ENCODE peak calls at places on chromosomes 12 and 14, in six cellular contexts. A is esophagus squamous epithelium, E is A549, B is uterus, H is ovary, N is K562. L is an unnamed sample.

GRCh38 chr12:42790761-42791151 is 201.2 kb upstream of the PRICKLE1 start:
- DNase-seq in A (no peak), E (peak), B (no peak), H (no peak), N (peak), L (no peak)

GRCh38 chr14:80003138-80003537 is 208.2 kb downstream of the DIO2 start:
- DNase-seq in A (no peak), E (peak), B (no peak), H (no peak), N (no peak), L (peak)

GRCh38 chr14:21106506-21107359 is 5.9 kb downstream of the TMEM253 start:
- DNase-seq in A (no peak), E (peak), B (peak), H (peak), N (peak), L (peak)

GRCh38 chr12:14410177-14410576 is 44.7 kb downstream of the ATF7IP start:
- DNase-seq in A (no peak), E (no peak), B (no peak), H (no peak), N (no peak), L (no peak)

GRCh38 chr14:80315681-80316080 is 104.4 kb upstream of the DIO2 start:
- DNase-seq in A (no peak), E (no peak), B (no peak), H (no peak), N (no peak), L (no peak)

GRCh38 chr12:48165089-48166031 is 8.0 kb upstream of the ASB8 start:
- DNase-seq in A (no peak), E (peak), B (no peak), H (no peak), N (peak), L (peak)

GRCh38 chr12:127270193-127270592 is 996.8 kb upstream of the TMEM132C start:
- DNase-seq in A (no peak), E (peak), B (no peak), H (no peak), N (no peak), L (no peak)

GRCh38 chr12:57533108-57533507 is 10.5 kb downstream of the MBD6 start:
- DNase-seq in A (no peak), E (no peak), B (no peak), H (no peak), N (no peak), L (no peak)

GRCh38 chr14:72790887-72791566 is 102.9 kb downstream of the DPF3 start:
- DNase-seq in A (no peak), E (no peak), B (no peak), H (no peak), N (no peak), L (no peak)

GRCh38 chr12:65279387-65280112 is 1.1 kb downstream of the MSRB3 start:
- DNase-seq in A (no peak), E (no peak), B (no peak), H (no peak), N (no peak), L (no peak)

GRCh38 chr12:100166232-100166631 is 23.6 kb upstream of the BLTP3B start:
- DNase-seq in A (no peak), E (no peak), B (no peak), H (no peak), N (no peak), L (no peak)

GRCh38 chr14:90239139-90239538 is 17.2 kb upstream of the PSMC1 start:
- DNase-seq in A (no peak), E (peak), B (no peak), H (no peak), N (no peak), L (no peak)

GRCh38 chr12:109573029-109573913 is at the start of the genes MMAB and MVK:
- DNase-seq in A (peak), E (peak), B (peak), H (peak), N (peak), L (peak)
- TF ChIP-seq POLR2A in A (peak), E (peak), B (peak), H (peak), N (peak), L (peak)

DNA sequence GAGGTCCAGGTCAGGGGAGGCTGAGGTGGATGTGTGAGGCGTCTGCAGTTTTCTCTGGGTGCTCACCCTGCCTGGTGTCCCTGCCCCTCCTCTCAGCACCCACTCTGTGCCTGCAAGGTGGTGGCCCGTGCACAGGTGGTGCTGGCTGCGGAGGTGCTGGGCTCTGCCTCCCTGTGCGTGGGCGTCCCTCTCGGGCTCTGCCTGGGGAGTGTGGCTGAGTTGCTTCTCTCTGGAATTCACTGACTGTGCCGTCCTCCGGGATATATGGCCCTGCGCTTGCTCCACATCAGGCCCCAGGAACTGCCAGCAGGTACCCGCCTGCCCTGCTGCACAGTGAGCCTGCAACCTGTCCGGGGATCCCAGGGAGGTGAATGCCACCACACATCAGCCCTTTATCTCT is 379.1 kb downstream of the TMEM121 start:
- DNase-seq in A (no peak), E (no peak), B (no peak), H (no peak), N (no peak), L (no peak)
- TF ChIP-seq POLR2A in A (no peak), E (no peak), B (no peak), H (no peak), N (no peak), L (no peak)

DNA sequence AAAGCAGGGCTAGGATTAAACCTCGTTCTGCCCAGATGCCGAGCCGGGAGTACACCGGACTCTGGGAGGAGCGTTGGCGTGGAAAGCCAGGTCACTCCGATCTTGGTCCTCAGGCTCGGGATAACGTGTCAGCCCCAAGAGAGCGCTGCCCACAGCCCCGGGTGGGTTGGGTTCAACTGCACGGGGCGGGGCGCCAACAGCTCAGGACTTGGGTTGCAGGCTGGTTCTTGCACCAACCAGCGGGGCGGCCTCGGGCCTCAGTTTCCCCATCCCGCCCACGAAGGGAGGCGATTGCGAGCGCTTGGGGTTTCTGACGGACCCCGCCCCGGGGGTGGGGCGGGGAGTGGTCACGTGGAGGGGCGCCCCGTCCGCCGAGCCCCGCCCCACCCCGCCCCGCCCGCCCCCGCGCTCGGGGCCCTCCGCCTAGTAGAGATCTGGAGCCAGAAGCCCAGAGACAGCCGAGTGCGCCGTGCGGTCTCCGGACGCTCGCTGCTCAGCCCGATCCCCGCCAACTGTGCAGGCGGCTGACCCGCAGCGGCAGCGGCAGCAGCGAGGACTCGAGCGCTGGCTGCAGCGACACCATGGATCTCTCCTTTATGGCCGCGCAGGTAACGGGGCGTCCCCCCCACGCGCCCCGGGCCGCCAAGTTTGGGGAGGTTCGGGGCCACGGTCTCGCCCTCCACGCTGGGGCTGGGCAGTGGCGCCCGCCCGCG is at the start of gene C14orf132:
- DNase-seq in A (no peak), E (peak), B (peak), H (peak), N (peak), L (no peak)
- TF ChIP-seq POLR2A in A (no peak), E (peak), B (peak), H (no peak), N (no peak), L (no peak)

GRCh38 chr12:19439059-19440018 is at the start of gene AEBP2:
- DNase-seq in A (peak), E (peak), B (peak), H (peak), N (peak), L (peak)

GRCh38 chr12:19437996-19438395 is 1.3 kb upstream of the AEBP2 start:
- DNase-seq in A (no peak), E (no peak), B (no peak), H (no peak), N (no peak), L (no peak)

GRCh38 chr12:19436931-19437330 is 2.4 kb upstream of the AEBP2 start:
- DNase-seq in A (no peak), E (no peak), B (no peak), H (no peak), N (no peak), L (no peak)

GRCh38 chr12:19440916-19441315 is 1.6 kb downstream of the AEBP2 start:
- DNase-seq in A (no peak), E (no peak), B (no peak), H (no peak), N (no peak), L (no peak)

DNA sequence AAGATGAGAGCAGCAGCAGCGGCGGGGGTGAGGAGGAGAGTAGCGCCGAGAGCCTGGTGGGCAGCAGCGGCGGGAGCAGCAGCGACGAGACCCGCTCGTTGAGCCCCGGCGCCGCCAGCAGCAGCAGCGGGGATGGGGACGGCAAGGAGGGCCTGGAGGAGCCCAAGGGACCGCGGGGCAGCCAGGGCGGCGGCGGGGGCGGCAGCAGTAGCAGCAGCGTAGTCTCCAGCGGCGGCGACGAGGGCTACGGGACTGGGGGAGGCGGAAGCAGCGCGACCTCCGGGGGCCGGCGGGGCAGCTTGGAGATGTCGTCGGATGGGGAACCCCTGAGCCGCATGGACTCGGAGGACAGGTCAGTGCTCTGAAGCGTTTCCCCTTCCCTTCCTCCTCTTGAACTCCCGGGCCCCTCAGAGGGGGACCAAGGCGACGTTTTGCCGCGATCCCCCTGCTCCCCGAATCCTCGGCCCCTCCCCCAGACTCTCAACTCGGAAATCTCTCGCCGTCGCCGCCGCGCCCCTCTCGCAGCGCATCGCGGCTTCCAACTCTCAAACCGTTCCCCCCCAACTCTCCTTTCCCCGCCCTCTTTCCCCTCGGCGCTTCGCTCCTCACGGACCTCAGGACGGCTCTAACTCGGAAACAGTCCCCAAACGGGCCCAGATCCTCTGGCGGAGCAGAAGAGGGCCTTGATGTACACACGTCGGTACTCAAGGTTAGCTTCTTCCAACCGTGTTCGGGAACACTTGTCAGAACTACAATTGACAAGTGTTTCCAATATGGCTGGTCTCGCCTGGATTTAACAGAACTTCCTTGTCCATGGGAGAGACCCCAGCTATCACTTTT is 947 bp downstream of the AEBP2 start:
- DNase-seq in A (peak), E (peak), B (peak), H (peak), N (peak), L (peak)
- TF ChIP-seq POLR2A in A (no peak), E (no peak), B (peak), H (no peak), N (no peak), L (no peak)

GRCh38 chr12:587132-587531 is 76.1 kb downstream of the NINJ2 start:
- DNase-seq in A (no peak), E (no peak), B (no peak), H (no peak), N (no peak), L (no peak)
- TF ChIP-seq POLR2A in A (no peak), E (no peak), B (no peak), H (no peak), N (no peak), L (no peak)

DNA sequence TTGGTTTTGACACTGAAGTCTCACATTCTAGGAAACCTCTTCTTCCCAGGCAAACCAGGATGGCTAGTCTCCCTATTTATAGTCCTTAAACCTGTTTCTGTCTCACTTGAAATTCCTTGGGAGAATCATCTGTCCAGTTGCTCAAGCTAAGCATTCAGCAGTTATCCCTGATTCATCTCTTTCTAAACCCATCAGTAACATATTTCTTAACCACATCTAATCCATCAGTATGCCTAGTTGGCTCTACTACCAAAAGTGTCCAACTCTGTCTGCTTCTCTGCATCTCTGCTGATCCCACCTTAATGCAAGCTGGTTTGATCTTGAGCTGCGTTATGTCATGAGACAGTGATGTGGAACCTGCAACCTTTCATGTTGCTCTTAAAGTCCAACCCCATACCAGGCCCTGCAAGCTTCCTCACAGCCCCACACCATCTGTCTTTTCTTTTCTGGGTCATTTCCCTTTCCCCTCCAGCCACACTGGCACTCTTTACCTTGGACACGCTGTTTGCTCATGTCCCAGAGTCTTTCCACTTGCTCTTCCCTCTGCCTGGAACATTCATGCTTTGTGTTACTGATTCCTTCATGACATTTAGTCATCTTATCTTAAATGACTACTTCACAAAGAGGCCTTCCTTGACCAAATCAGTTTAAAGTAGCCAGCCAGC is 380.8 kb upstream of the RGS6 start:
- DNase-seq in A (no peak), E (no peak), B (no peak), H (no peak), N (no peak), L (no peak)
- TF ChIP-seq POLR2A in A (no peak), E (no peak), B (no peak), H (no peak), N (no peak), L (no peak)

DNA sequence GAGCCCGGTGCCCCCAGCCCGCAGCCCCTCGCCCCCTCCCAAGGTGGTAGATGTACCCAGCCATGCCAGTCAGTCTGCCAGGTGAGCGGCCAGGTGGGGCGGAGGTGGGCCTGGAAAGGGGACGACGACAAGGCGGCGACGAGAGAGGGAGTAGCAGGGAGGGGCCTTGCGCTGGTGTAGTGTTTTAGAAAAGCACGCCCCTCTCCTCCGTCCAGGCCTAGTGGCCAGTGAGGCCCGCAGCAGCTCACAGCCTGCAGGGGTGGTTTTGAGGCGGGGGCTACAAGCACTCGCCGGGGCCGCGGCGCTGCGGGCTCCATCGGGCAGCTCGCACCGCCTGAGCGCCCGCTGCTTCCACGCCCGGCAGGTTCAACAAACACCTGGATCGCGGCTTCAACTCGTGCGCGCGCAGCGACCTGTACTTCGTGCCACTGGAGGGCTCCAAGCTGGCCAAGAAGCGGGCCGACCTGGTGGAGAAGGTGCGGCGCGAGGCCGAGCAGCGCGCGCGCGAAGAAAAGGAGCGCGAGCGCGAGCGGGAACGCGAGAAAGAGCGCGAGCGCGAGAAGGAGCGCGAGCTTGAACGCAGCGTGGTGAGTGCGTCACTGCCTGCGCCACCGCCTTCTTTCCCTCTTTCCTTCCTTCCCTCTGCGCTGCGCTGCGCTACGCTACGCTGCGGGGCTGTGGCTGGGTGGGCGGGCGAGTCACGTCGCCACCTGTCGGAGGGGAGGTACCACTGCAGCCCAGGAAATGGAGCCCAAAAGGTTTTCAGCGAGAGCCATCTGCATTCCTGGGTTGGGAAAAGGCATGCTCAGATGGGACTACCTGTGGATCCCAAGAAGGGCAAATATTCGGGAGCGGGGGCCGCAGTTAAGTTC is 5.9 kb upstream of the RNU7-1 start:
- DNase-seq in A (peak), E (peak), B (peak), H (peak), N (peak), L (peak)
- TF ChIP-seq POLR2A in A (peak), E (peak), B (peak), H (peak), N (peak), L (peak)

GRCh38 chr14:92103363-92103762 is 3.0 kb downstream of the ATXN3 start:
- DNase-seq in A (no peak), E (no peak), B (no peak), H (no peak), N (no peak), L (no peak)

GRCh38 chr14:92108345-92109254 is 2.2 kb upstream of the ATXN3 start:
- DNase-seq in A (no peak), E (no peak), B (no peak), H (no peak), N (peak), L (peak)

GRCh38 chr14:92105845-92106094 is 612 bp downstream of the ATXN3 start:
- DNase-seq in A (peak), E (peak), B (peak), H (peak), N (peak), L (peak)

GRCh38 chr14:92105073-92105844 is 1.1 kb downstream of the ATXN3 start:
- DNase-seq in A (no peak), E (no peak), B (no peak), H (no peak), N (no peak), L (no peak)

GRCh38 chr14:92106095-92106937 is at the start of gene ATXN3:
- DNase-seq in A (peak), E (peak), B (peak), H (peak), N (peak), L (peak)
- TF ChIP-seq POLR2A in A (no peak), E (peak), B (peak), H (peak), N (peak), L (peak)

L was measured in HepG2.